ENCODE peak calls at places on chromosomes 1 and 21, in ten cellular contexts. One of them, this sample, is unnamed.

GRCh38 chr1:172449585-172450523 is 6.0 kb upstream of the PIGC start:
- DNase-seq in fibroblast of pulmonary artery: peak
- DNase-seq in MM.1S: peak
- DNase-seq in NCI-H69: peak
- DNase-seq in Ammon's horn: peak
- DNase-seq in natural killer cell treated with Interleukin-12 subunit alpha and Interleukin-12 subunit beta and Interleukin-15 and Interleukin-18, amount 100 ng/mL, for 72 hours: peak
- DNase-seq in nephron progenitor cell: peak
- DNase-seq in H9: peak
- DNase-seq in HT1080: peak
- DNase-seq in left cardiac atrium: peak
- DNase-seq in this sample: peak

GRCh38 chr21:36835383-36835795 is 131.1 kb downstream of the HLCS start:
- DNase-seq in Ammon's horn: no peak
- DNase-seq in nephron progenitor cell: no peak
- DNase-seq in NCI-H69: peak
- DNase-seq in natural killer cell treated with Interleukin-12 subunit alpha and Interleukin-12 subunit beta and Interleukin-15 and Interleukin-18, amount 100 ng/mL, for 72 hours: no peak
- DNase-seq in left cardiac atrium: no peak
- DNase-seq in H9: no peak
- DNase-seq in MM.1S: no peak
- DNase-seq in fibroblast of pulmonary artery: no peak
- DNase-seq in HT1080: no peak
- DNase-seq in this sample: no peak

GRCh38 chr1:65813956-65814355 is 21.3 kb downstream of the PDE4B start:
- DNase-seq in HT1080: no peak
- DNase-seq in H9: no peak
- DNase-seq in fibroblast of pulmonary artery: no peak
- DNase-seq in NCI-H69: no peak
- DNase-seq in natural killer cell treated with Interleukin-12 subunit alpha and Interleukin-12 subunit beta and Interleukin-15 and Interleukin-18, amount 100 ng/mL, for 72 hours: no peak
- DNase-seq in left cardiac atrium: no peak
- DNase-seq in Ammon's horn: peak
- DNase-seq in nephron progenitor cell: no peak
- DNase-seq in MM.1S: no peak
- DNase-seq in this sample: peak

GRCh38 chr1:28155628-28156027 is 20.9 kb downstream of the PTAFR start:
- DNase-seq in nephron progenitor cell: no peak
- DNase-seq in HT1080: no peak
- DNase-seq in natural killer cell treated with Interleukin-12 subunit alpha and Interleukin-12 subunit beta and Interleukin-15 and Interleukin-18, amount 100 ng/mL, for 72 hours: no peak
- DNase-seq in NCI-H69: no peak
- DNase-seq in MM.1S: no peak
- DNase-seq in H9: no peak
- DNase-seq in Ammon's horn: no peak
- DNase-seq in left cardiac atrium: no peak
- DNase-seq in fibroblast of pulmonary artery: no peak
- DNase-seq in this sample: no peak

GRCh38 chr1:36099681-36100341 is 11.1 kb downstream of the ADPRS start:
- DNase-seq in natural killer cell treated with Interleukin-12 subunit alpha and Interleukin-12 subunit beta and Interleukin-15 and Interleukin-18, amount 100 ng/mL, for 72 hours: peak
- DNase-seq in fibroblast of pulmonary artery: peak
- DNase-seq in HT1080: peak
- DNase-seq in H9: peak
- DNase-seq in nephron progenitor cell: peak
- DNase-seq in Ammon's horn: peak
- DNase-seq in NCI-H69: peak
- DNase-seq in left cardiac atrium: peak
- DNase-seq in MM.1S: peak
- DNase-seq in this sample: peak

GRCh38 chr1:85460555-85461088 is 4.3 kb downstream of the DDAH1 start:
- DNase-seq in nephron progenitor cell: no peak
- DNase-seq in H9: no peak
- DNase-seq in fibroblast of pulmonary artery: no peak
- DNase-seq in left cardiac atrium: no peak
- DNase-seq in HT1080: no peak
- DNase-seq in natural killer cell treated with Interleukin-12 subunit alpha and Interleukin-12 subunit beta and Interleukin-15 and Interleukin-18, amount 100 ng/mL, for 72 hours: no peak
- DNase-seq in MM.1S: no peak
- DNase-seq in NCI-H69: peak
- DNase-seq in Ammon's horn: no peak
- DNase-seq in this sample: no peak

GRCh38 chr1:2946291-2946690 is 75.0 kb upstream of the ACTRT2 start:
- DNase-seq in MM.1S: no peak
- DNase-seq in NCI-H69: no peak
- DNase-seq in left cardiac atrium: no peak
- DNase-seq in HT1080: no peak
- DNase-seq in nephron progenitor cell: no peak
- DNase-seq in Ammon's horn: no peak
- DNase-seq in natural killer cell treated with Interleukin-12 subunit alpha and Interleukin-12 subunit beta and Interleukin-15 and Interleukin-18, amount 100 ng/mL, for 72 hours: peak
- DNase-seq in fibroblast of pulmonary artery: no peak
- DNase-seq in H9: no peak
- DNase-seq in this sample: no peak

GRCh38 chr1:39898648-39899603 is 2.8 kb downstream of the MYCL start:
- DNase-seq in nephron progenitor cell: peak
- DNase-seq in left cardiac atrium: peak
- DNase-seq in Ammon's horn: peak
- DNase-seq in NCI-H69: peak
- DNase-seq in HT1080: no peak
- DNase-seq in MM.1S: no peak
- DNase-seq in natural killer cell treated with Interleukin-12 subunit alpha and Interleukin-12 subunit beta and Interleukin-15 and Interleukin-18, amount 100 ng/mL, for 72 hours: no peak
- DNase-seq in H9: peak
- DNase-seq in fibroblast of pulmonary artery: peak
- DNase-seq in this sample: peak

GRCh38 chr1:99969729-99970591 is at the start of gene SLC35A3:
- DNase-seq in Ammon's horn: peak
- DNase-seq in nephron progenitor cell: peak
- DNase-seq in H9: peak
- DNase-seq in HT1080: peak
- DNase-seq in MM.1S: peak
- DNase-seq in left cardiac atrium: peak
- DNase-seq in fibroblast of pulmonary artery: peak
- DNase-seq in NCI-H69: peak
- DNase-seq in natural killer cell treated with Interleukin-12 subunit alpha and Interleukin-12 subunit beta and Interleukin-15 and Interleukin-18, amount 100 ng/mL, for 72 hours: peak
- DNase-seq in this sample: peak

GRCh38 chr1:10943991-10944730 is 68.3 kb upstream of the TARDBP start:
- DNase-seq in HT1080: no peak
- DNase-seq in nephron progenitor cell: peak
- DNase-seq in MM.1S: no peak
- DNase-seq in natural killer cell treated with Interleukin-12 subunit alpha and Interleukin-12 subunit beta and Interleukin-15 and Interleukin-18, amount 100 ng/mL, for 72 hours: no peak
- DNase-seq in H9: no peak
- DNase-seq in left cardiac atrium: no peak
- DNase-seq in fibroblast of pulmonary artery: peak
- DNase-seq in Ammon's horn: no peak
- DNase-seq in NCI-H69: peak
- DNase-seq in this sample: peak

GRCh38 chr1:12144969-12145368 is 21.8 kb upstream of the TNFRSF1B start:
- DNase-seq in NCI-H69: no peak
- DNase-seq in natural killer cell treated with Interleukin-12 subunit alpha and Interleukin-12 subunit beta and Interleukin-15 and Interleukin-18, amount 100 ng/mL, for 72 hours: no peak
- DNase-seq in nephron progenitor cell: no peak
- DNase-seq in left cardiac atrium: no peak
- DNase-seq in HT1080: no peak
- DNase-seq in H9: no peak
- DNase-seq in MM.1S: no peak
- DNase-seq in Ammon's horn: no peak
- DNase-seq in fibroblast of pulmonary artery: no peak
- DNase-seq in this sample: no peak

GRCh38 chr21:34536820-34537219 is 24.8 kb upstream of the KCNE1 start:
- DNase-seq in fibroblast of pulmonary artery: peak
- DNase-seq in HT1080: no peak
- DNase-seq in NCI-H69: no peak
- DNase-seq in left cardiac atrium: no peak
- DNase-seq in MM.1S: no peak
- DNase-seq in Ammon's horn: no peak
- DNase-seq in nephron progenitor cell: no peak
- DNase-seq in natural killer cell treated with Interleukin-12 subunit alpha and Interleukin-12 subunit beta and Interleukin-15 and Interleukin-18, amount 100 ng/mL, for 72 hours: no peak
- DNase-seq in H9: no peak
- DNase-seq in this sample: no peak

GRCh38 chr21:42238185-42238934 is 19.4 kb downstream of the ABCG1 start:
- DNase-seq in left cardiac atrium: no peak
- DNase-seq in NCI-H69: no peak
- DNase-seq in H9: no peak
- DNase-seq in fibroblast of pulmonary artery: no peak
- DNase-seq in HT1080: no peak
- DNase-seq in Ammon's horn: no peak
- DNase-seq in natural killer cell treated with Interleukin-12 subunit alpha and Interleukin-12 subunit beta and Interleukin-15 and Interleukin-18, amount 100 ng/mL, for 72 hours: no peak
- DNase-seq in nephron progenitor cell: no peak
- DNase-seq in MM.1S: no peak
- DNase-seq in this sample: no peak

GRCh38 chr1:25484096-25484495 is 53.4 kb downstream of the MACO1 start:
- DNase-seq in MM.1S: no peak
- DNase-seq in Ammon's horn: peak
- DNase-seq in natural killer cell treated with Interleukin-12 subunit alpha and Interleukin-12 subunit beta and Interleukin-15 and Interleukin-18, amount 100 ng/mL, for 72 hours: no peak
- DNase-seq in NCI-H69: no peak
- DNase-seq in left cardiac atrium: peak
- DNase-seq in HT1080: no peak
- DNase-seq in nephron progenitor cell: no peak
- DNase-seq in fibroblast of pulmonary artery: no peak
- DNase-seq in H9: no peak
- DNase-seq in this sample: no peak

GRCh38 chr21:39441502-39442475 is 3.8 kb downstream of the LCA5L start:
- DNase-seq in fibroblast of pulmonary artery: peak
- DNase-seq in natural killer cell treated with Interleukin-12 subunit alpha and Interleukin-12 subunit beta and Interleukin-15 and Interleukin-18, amount 100 ng/mL, for 72 hours: no peak
- DNase-seq in NCI-H69: peak
- DNase-seq in Ammon's horn: peak
- DNase-seq in H9: no peak
- DNase-seq in HT1080: peak
- DNase-seq in MM.1S: peak
- DNase-seq in nephron progenitor cell: peak
- DNase-seq in left cardiac atrium: no peak
- DNase-seq in this sample: peak

GRCh38 chr1:179955318-179955638 is 668 bp downstream of the CEP350 start:
- DNase-seq in MM.1S: no peak
- DNase-seq in HT1080: peak
- DNase-seq in fibroblast of pulmonary artery: peak
- DNase-seq in H9: no peak
- DNase-seq in Ammon's horn: no peak
- DNase-seq in left cardiac atrium: no peak
- DNase-seq in natural killer cell treated with Interleukin-12 subunit alpha and Interleukin-12 subunit beta and Interleukin-15 and Interleukin-18, amount 100 ng/mL, for 72 hours: no peak
- DNase-seq in NCI-H69: no peak
- DNase-seq in nephron progenitor cell: no peak
- DNase-seq in this sample: no peak

GRCh38 chr1:177278626-177279390 is 108.0 kb downstream of the BRINP2 start:
- DNase-seq in natural killer cell treated with Interleukin-12 subunit alpha and Interleukin-12 subunit beta and Interleukin-15 and Interleukin-18, amount 100 ng/mL, for 72 hours: no peak
- DNase-seq in fibroblast of pulmonary artery: peak
- DNase-seq in MM.1S: no peak
- DNase-seq in Ammon's horn: no peak
- DNase-seq in nephron progenitor cell: no peak
- DNase-seq in NCI-H69: no peak
- DNase-seq in HT1080: peak
- DNase-seq in left cardiac atrium: no peak
- DNase-seq in H9: peak
- DNase-seq in this sample: no peak

GRCh38 chr1:235008239-235008638 is 120.4 kb downstream of the TOMM20 start:
- DNase-seq in HT1080: no peak
- DNase-seq in NCI-H69: no peak
- DNase-seq in natural killer cell treated with Interleukin-12 subunit alpha and Interleukin-12 subunit beta and Interleukin-15 and Interleukin-18, amount 100 ng/mL, for 72 hours: no peak
- DNase-seq in MM.1S: no peak
- DNase-seq in nephron progenitor cell: no peak
- DNase-seq in fibroblast of pulmonary artery: peak
- DNase-seq in Ammon's horn: no peak
- DNase-seq in H9: no peak
- DNase-seq in left cardiac atrium: no peak
- DNase-seq in this sample: no peak

GRCh38 chr1:206769331-206769731 is 1.2 kb upstream of the IL19 start:
- DNase-seq in Ammon's horn: no peak
- DNase-seq in MM.1S: peak
- DNase-seq in nephron progenitor cell: no peak
- DNase-seq in H9: no peak
- DNase-seq in fibroblast of pulmonary artery: no peak
- DNase-seq in natural killer cell treated with Interleukin-12 subunit alpha and Interleukin-12 subunit beta and Interleukin-15 and Interleukin-18, amount 100 ng/mL, for 72 hours: peak
- DNase-seq in left cardiac atrium: no peak
- DNase-seq in NCI-H69: no peak
- DNase-seq in HT1080: no peak
- DNase-seq in this sample: no peak

GRCh38 chr1:108643492-108644333 is 17.2 kb downstream of the HENMT1 start:
- DNase-seq in Ammon's horn: peak
- DNase-seq in fibroblast of pulmonary artery: peak
- DNase-seq in H9: no peak
- DNase-seq in natural killer cell treated with Interleukin-12 subunit alpha and Interleukin-12 subunit beta and Interleukin-15 and Interleukin-18, amount 100 ng/mL, for 72 hours: no peak
- DNase-seq in left cardiac atrium: peak
- DNase-seq in NCI-H69: peak
- DNase-seq in HT1080: peak
- DNase-seq in MM.1S: peak
- DNase-seq in nephron progenitor cell: no peak
- DNase-seq in this sample: peak

GRCh38 chr1:112803906-112804762 is 89.0 kb upstream of the PPM1J start:
- DNase-seq in HT1080: peak
- DNase-seq in natural killer cell treated with Interleukin-12 subunit alpha and Interleukin-12 subunit beta and Interleukin-15 and Interleukin-18, amount 100 ng/mL, for 72 hours: peak
- DNase-seq in Ammon's horn: peak
- DNase-seq in nephron progenitor cell: peak
- DNase-seq in left cardiac atrium: peak
- DNase-seq in H9: peak
- DNase-seq in fibroblast of pulmonary artery: peak
- DNase-seq in NCI-H69: peak
- DNase-seq in MM.1S: peak
- DNase-seq in this sample: peak

GRCh38 chr1:11337536-11338350 is 64.7 kb downstream of the UBIAD1 start:
- DNase-seq in HT1080: peak
- DNase-seq in NCI-H69: peak
- DNase-seq in natural killer cell treated with Interleukin-12 subunit alpha and Interleukin-12 subunit beta and Interleukin-15 and Interleukin-18, amount 100 ng/mL, for 72 hours: peak
- DNase-seq in left cardiac atrium: peak
- DNase-seq in nephron progenitor cell: peak
- DNase-seq in H9: peak
- DNase-seq in fibroblast of pulmonary artery: peak
- DNase-seq in MM.1S: peak
- DNase-seq in Ammon's horn: no peak
- DNase-seq in this sample: no peak

GRCh38 chr1:227532019-227532619 is 31.2 kb upstream of the ZNF678 start:
- DNase-seq in fibroblast of pulmonary artery: no peak
- DNase-seq in HT1080: peak
- DNase-seq in nephron progenitor cell: no peak
- DNase-seq in Ammon's horn: no peak
- DNase-seq in natural killer cell treated with Interleukin-12 subunit alpha and Interleukin-12 subunit beta and Interleukin-15 and Interleukin-18, amount 100 ng/mL, for 72 hours: no peak
- DNase-seq in left cardiac atrium: no peak
- DNase-seq in MM.1S: no peak
- DNase-seq in NCI-H69: peak
- DNase-seq in H9: no peak
- DNase-seq in this sample: no peak

GRCh38 chr1:35763211-35763610 is 6.6 kb downstream of the CLSPN start:
- DNase-seq in left cardiac atrium: no peak
- DNase-seq in HT1080: no peak
- DNase-seq in nephron progenitor cell: no peak
- DNase-seq in H9: no peak
- DNase-seq in natural killer cell treated with Interleukin-12 subunit alpha and Interleukin-12 subunit beta and Interleukin-15 and Interleukin-18, amount 100 ng/mL, for 72 hours: no peak
- DNase-seq in Ammon's horn: no peak
- DNase-seq in MM.1S: no peak
- DNase-seq in NCI-H69: no peak
- DNase-seq in fibroblast of pulmonary artery: peak
- DNase-seq in this sample: no peak

GRCh38 chr1:222546091-222546490 is 1.8 kb downstream of the HHIPL2 start:
- DNase-seq in NCI-H69: peak
- DNase-seq in natural killer cell treated with Interleukin-12 subunit alpha and Interleukin-12 subunit beta and Interleukin-15 and Interleukin-18, amount 100 ng/mL, for 72 hours: no peak
- DNase-seq in left cardiac atrium: no peak
- DNase-seq in fibroblast of pulmonary artery: no peak
- DNase-seq in HT1080: no peak
- DNase-seq in MM.1S: no peak
- DNase-seq in Ammon's horn: no peak
- DNase-seq in nephron progenitor cell: no peak
- DNase-seq in H9: no peak
- DNase-seq in this sample: no peak

GRCh38 chr1:178792394-178792793 is 67.3 kb downstream of the RALGPS2 start:
- DNase-seq in Ammon's horn: no peak
- DNase-seq in left cardiac atrium: no peak
- DNase-seq in H9: no peak
- DNase-seq in MM.1S: no peak
- DNase-seq in NCI-H69: no peak
- DNase-seq in natural killer cell treated with Interleukin-12 subunit alpha and Interleukin-12 subunit beta and Interleukin-15 and Interleukin-18, amount 100 ng/mL, for 72 hours: no peak
- DNase-seq in HT1080: no peak
- DNase-seq in nephron progenitor cell: no peak
- DNase-seq in fibroblast of pulmonary artery: no peak
- DNase-seq in this sample: no peak

GRCh38 chr1:37761416-37762095 is 3.4 kb downstream of the EPHA10 start:
- DNase-seq in fibroblast of pulmonary artery: no peak
- DNase-seq in left cardiac atrium: no peak
- DNase-seq in HT1080: no peak
- DNase-seq in MM.1S: no peak
- DNase-seq in natural killer cell treated with Interleukin-12 subunit alpha and Interleukin-12 subunit beta and Interleukin-15 and Interleukin-18, amount 100 ng/mL, for 72 hours: no peak
- DNase-seq in Ammon's horn: no peak
- DNase-seq in NCI-H69: no peak
- DNase-seq in H9: no peak
- DNase-seq in nephron progenitor cell: no peak
- DNase-seq in this sample: no peak

GRCh38 chr1:178282949-178283367 is 189.1 kb downstream of the RASAL2 start:
- DNase-seq in HT1080: peak
- DNase-seq in left cardiac atrium: no peak
- DNase-seq in NCI-H69: peak
- DNase-seq in H9: no peak
- DNase-seq in Ammon's horn: peak
- DNase-seq in fibroblast of pulmonary artery: peak
- DNase-seq in natural killer cell treated with Interleukin-12 subunit alpha and Interleukin-12 subunit beta and Interleukin-15 and Interleukin-18, amount 100 ng/mL, for 72 hours: no peak
- DNase-seq in nephron progenitor cell: no peak
- DNase-seq in MM.1S: no peak
- DNase-seq in this sample: peak

This sample was measured in midbrain.